ENCODE peak calls at places on chromosomes 7 and 10, in four cellular contexts. One of them, this sample, is unnamed.

GRCh38 chr7:85489498-85489897 is 302.6 kb upstream of the SEMA3D start:
- DNase-seq in neural crest cell: no peak
- DNase-seq in chondrocyte: no peak
- DNase-seq in ovary: no peak
- DNase-seq in this sample: no peak

GRCh38 chr7:138756591-138757222 is 41.1 kb upstream of the TMEM213 start:
- DNase-seq in neural crest cell: no peak
- DNase-seq in chondrocyte: no peak
- DNase-seq in ovary: no peak
- DNase-seq in this sample: no peak

GRCh38 chr7:23471090-23471859 is 984 bp upstream of the IGF2BP3 start:
- DNase-seq in neural crest cell: peak
- DNase-seq in chondrocyte: peak
- DNase-seq in ovary: no peak
- DNase-seq in this sample: peak

GRCh38 chr10:29130190-29130673 is 158.6 kb upstream of the LYZL1 start:
- DNase-seq in neural crest cell: no peak
- DNase-seq in chondrocyte: no peak
- DNase-seq in ovary: no peak
- DNase-seq in this sample: no peak

GRCh38 chr10:132334883-132335188 is 2.8 kb downstream of the LRRC27 start:
- DNase-seq in neural crest cell: no peak
- DNase-seq in chondrocyte: no peak
- DNase-seq in ovary: no peak
- DNase-seq in this sample: no peak

GRCh38 chr7:5596046-5596895 is 172.6 kb upstream of the TNRC18 start:
- DNase-seq in neural crest cell: no peak
- DNase-seq in chondrocyte: no peak
- DNase-seq in ovary: peak
- DNase-seq in this sample: peak

GRCh38 chr7:25659841-25660240 is 431.6 kb upstream of the NPVF start:
- DNase-seq in neural crest cell: no peak
- DNase-seq in chondrocyte: no peak
- DNase-seq in ovary: no peak
- DNase-seq in this sample: no peak

GRCh38 chr10:34743804-34744203 is 71.3 kb downstream of the PARD3 start:
- DNase-seq in neural crest cell: no peak
- DNase-seq in chondrocyte: no peak
- DNase-seq in ovary: no peak
- DNase-seq in this sample: no peak

GRCh38 chr10:99540673-99541531 is 8.2 kb downstream of the NKX2-3 start:
- DNase-seq in neural crest cell: no peak
- DNase-seq in chondrocyte: no peak
- DNase-seq in ovary: no peak
- DNase-seq in this sample: no peak

GRCh38 chr7:4136036-4136435 is 546.1 kb upstream of the FOXK1 start:
- DNase-seq in neural crest cell: no peak
- DNase-seq in chondrocyte: peak
- DNase-seq in ovary: no peak
- DNase-seq in this sample: no peak

GRCh38 chr10:43060291-43060690 is 16.6 kb upstream of the RET start:
- DNase-seq in neural crest cell: no peak
- DNase-seq in chondrocyte: no peak
- DNase-seq in ovary: no peak
- DNase-seq in this sample: no peak

GRCh38 chr7:521221-522070 is 1.8 kb upstream of the PDGFA start:
- DNase-seq in neural crest cell: peak
- DNase-seq in chondrocyte: no peak
- DNase-seq in ovary: peak
- DNase-seq in this sample: peak

GRCh38 chr10:73209705-73210104 is 37.4 kb downstream of the DNAJC9 start:
- DNase-seq in neural crest cell: no peak
- DNase-seq in chondrocyte: no peak
- DNase-seq in ovary: no peak
- DNase-seq in this sample: no peak

GRCh38 chr7:158362912-158363905 is 224.4 kb downstream of the PTPRN2 start:
- DNase-seq in neural crest cell: peak
- DNase-seq in chondrocyte: peak
- DNase-seq in ovary: no peak
- DNase-seq in this sample: no peak

GRCh38 chr7:14000247-14000646 is 10.8 kb upstream of the ETV1 start:
- DNase-seq in neural crest cell: no peak
- DNase-seq in chondrocyte: no peak
- DNase-seq in ovary: no peak
- DNase-seq in this sample: no peak

GRCh38 chr10:72337039-72337629 is 17.6 kb downstream of the DNAJB12 start:
- DNase-seq in neural crest cell: peak
- DNase-seq in chondrocyte: no peak
- DNase-seq in ovary: peak
- DNase-seq in this sample: peak

GRCh38 chr7:1753563-1753867 is 83.4 kb downstream of the ELFN1 start:
- DNase-seq in neural crest cell: no peak
- DNase-seq in chondrocyte: no peak
- DNase-seq in ovary: no peak
- DNase-seq in this sample: no peak

GRCh38 chr10:3452683-3453388 is 280.3 kb upstream of the PITRM1 start:
- DNase-seq in neural crest cell: no peak
- DNase-seq in chondrocyte: no peak
- DNase-seq in ovary: no peak
- DNase-seq in this sample: no peak

GRCh38 chr7:226281-226882 is 34.0 kb downstream of the FAM20C start:
- DNase-seq in neural crest cell: no peak
- DNase-seq in chondrocyte: no peak
- DNase-seq in ovary: no peak
- DNase-seq in this sample: no peak

GRCh38 chr7:78953726-78954363 is 499.6 kb downstream of the MAGI2 start:
- DNase-seq in neural crest cell: no peak
- DNase-seq in chondrocyte: no peak
- DNase-seq in ovary: no peak
- DNase-seq in this sample: no peak

GRCh38 chr7:27188666-27189559 is 3.9 kb upstream of the HOXA11 start:
- DNase-seq in neural crest cell: no peak
- DNase-seq in chondrocyte: no peak
- DNase-seq in ovary: peak
- DNase-seq in this sample: no peak

GRCh38 chr10:70166394-70166793 is 3.9 kb downstream of the SAR1A start:
- DNase-seq in neural crest cell: no peak
- DNase-seq in chondrocyte: no peak
- DNase-seq in ovary: no peak
- DNase-seq in this sample: no peak

GRCh38 chr10:117670116-117670515 is 127.6 kb downstream of the EMX2 start:
- DNase-seq in neural crest cell: no peak
- DNase-seq in chondrocyte: no peak
- DNase-seq in ovary: no peak
- DNase-seq in this sample: no peak

GRCh38 chr10:48535416-48536225 is 69.3 kb downstream of the ARHGAP22 start:
- DNase-seq in neural crest cell: no peak
- DNase-seq in chondrocyte: no peak
- DNase-seq in ovary: no peak
- DNase-seq in this sample: no peak
- TF ChIP-seq CTCF in neural crest cell: no peak
- TF ChIP-seq CTCF in chondrocyte: no peak
- TF ChIP-seq CTCF in ovary: no peak
- TF ChIP-seq CTCF in this sample: peak

GRCh38 chr7:47938574-47939165 is 9.6 kb downstream of the PKD1L1 start:
- DNase-seq in neural crest cell: no peak
- DNase-seq in chondrocyte: no peak
- DNase-seq in ovary: no peak
- DNase-seq in this sample: no peak

GRCh38 chr7:47936323-47936722 is 11.9 kb downstream of the PKD1L1 start:
- DNase-seq in neural crest cell: no peak
- DNase-seq in chondrocyte: no peak
- DNase-seq in ovary: no peak
- DNase-seq in this sample: no peak

GRCh38 chr7:47939425-47940036 is 8.7 kb downstream of the PKD1L1 start:
- DNase-seq in neural crest cell: no peak
- DNase-seq in chondrocyte: no peak
- DNase-seq in ovary: no peak
- DNase-seq in this sample: no peak

GRCh38 chr7:47937065-47937687 is 11.1 kb downstream of the PKD1L1 start:
- DNase-seq in neural crest cell: no peak
- DNase-seq in chondrocyte: no peak
- DNase-seq in ovary: no peak
- DNase-seq in this sample: no peak

GRCh38 chr7:47937711-47938573 is 10.3 kb downstream of the PKD1L1 start:
- DNase-seq in neural crest cell: no peak
- DNase-seq in chondrocyte: no peak
- DNase-seq in ovary: no peak
- DNase-seq in this sample: no peak
- TF ChIP-seq CTCF in neural crest cell: no peak
- TF ChIP-seq CTCF in chondrocyte: no peak
- TF ChIP-seq CTCF in ovary: no peak
- TF ChIP-seq CTCF in this sample: no peak

DNA sequence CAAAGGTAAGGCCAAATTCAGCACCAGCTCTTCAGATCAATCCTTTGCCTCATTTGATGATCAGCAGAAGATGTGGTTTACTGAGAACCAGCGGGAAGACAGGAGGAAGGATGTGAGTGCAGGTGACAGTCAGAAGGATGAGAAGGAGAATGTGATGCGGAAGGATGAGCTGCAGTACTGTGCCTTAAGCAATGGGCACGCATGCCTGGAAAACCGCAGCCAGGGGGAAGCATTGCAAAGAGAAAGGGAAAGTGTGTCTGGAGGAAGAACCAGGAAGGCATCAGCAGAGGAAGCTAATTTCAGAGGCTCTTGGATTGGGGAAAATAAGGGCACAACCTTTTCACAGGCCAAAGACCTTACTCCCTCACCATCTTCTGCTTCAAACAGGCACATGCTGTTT is 25.7 kb downstream of the C10orf71 start:
- DNase-seq in neural crest cell: no peak
- DNase-seq in chondrocyte: no peak
- DNase-seq in ovary: no peak
- DNase-seq in this sample: peak
- TF ChIP-seq CTCF in neural crest cell: no peak
- TF ChIP-seq CTCF in chondrocyte: peak
- TF ChIP-seq CTCF in ovary: no peak
- TF ChIP-seq CTCF in this sample: no peak

DNA sequence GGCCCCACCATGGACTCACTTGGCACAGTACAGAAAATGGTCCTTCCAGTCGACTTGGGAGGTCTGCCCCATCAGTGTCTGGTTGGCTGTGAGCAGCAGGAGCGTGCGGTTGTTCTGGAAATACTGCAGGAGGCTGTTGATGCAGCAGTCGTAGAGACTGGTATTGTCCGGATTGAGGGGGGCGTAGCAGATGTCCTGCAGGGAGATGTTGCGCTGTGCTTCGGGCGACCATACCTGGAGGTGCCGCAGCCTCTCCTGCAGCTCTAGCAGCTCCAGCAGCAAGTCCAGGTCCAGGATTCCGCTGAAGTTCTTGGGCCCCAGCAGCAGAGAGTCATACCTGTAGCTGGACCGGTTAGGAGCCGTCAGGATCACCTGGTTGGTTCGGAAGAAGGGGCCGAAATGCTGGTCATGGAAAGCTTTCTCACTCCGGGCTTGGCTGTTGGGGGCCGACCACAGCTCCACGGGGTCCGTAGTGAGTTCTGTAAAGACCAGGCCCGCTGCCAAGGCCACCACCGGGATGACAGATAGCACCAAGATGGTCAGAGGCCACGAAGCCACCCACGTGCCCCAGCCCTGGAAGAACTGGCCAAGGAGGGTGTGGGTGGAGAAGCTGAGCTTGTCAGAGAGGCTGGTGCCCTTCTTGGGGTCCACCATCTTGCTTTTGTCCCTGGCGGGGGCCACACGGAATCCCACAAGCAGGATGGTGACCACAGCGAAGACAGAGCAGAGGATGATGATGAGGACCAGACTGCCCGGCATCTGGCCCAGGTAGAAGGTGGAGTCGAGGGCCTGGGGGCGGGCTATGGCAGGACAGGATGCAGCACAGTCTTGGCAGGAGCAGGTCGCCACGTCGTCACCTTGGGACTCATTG is 2.1 kb downstream of the NPC1L1 start:
- DNase-seq in neural crest cell: no peak
- DNase-seq in chondrocyte: peak
- DNase-seq in ovary: no peak
- DNase-seq in this sample: no peak
- TF ChIP-seq CTCF in neural crest cell: no peak
- TF ChIP-seq CTCF in chondrocyte: no peak
- TF ChIP-seq CTCF in ovary: no peak
- TF ChIP-seq CTCF in this sample: no peak

GRCh38 chr10:80165173-80165572 is 32.6 kb downstream of the PLAC9 start:
- DNase-seq in neural crest cell: no peak
- DNase-seq in chondrocyte: peak
- DNase-seq in ovary: no peak
- DNase-seq in this sample: no peak
- TF ChIP-seq CTCF in neural crest cell: no peak
- TF ChIP-seq CTCF in chondrocyte: no peak
- TF ChIP-seq CTCF in ovary: no peak
- TF ChIP-seq CTCF in this sample: no peak

DNA sequence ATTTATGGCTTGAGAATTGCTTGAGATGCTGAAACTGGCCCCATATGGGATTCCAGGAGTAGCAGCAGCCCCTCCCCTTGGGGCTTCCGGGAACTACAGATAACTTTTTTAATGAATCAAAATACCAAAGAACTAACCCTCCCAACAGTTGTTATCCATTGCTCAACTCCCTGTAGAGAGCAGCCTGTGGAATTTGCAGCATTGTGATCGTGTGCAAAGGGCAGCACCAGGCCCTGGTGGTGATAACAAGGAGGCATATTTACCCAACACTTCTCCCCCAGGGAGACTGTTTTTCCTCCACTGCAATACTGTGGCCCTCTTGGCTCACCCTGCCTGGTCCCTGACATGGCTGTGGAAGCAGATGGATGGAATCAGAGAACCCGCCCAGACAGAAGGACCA is 196.2 kb downstream of the PLXNA4 start:
- DNase-seq in neural crest cell: no peak
- DNase-seq in chondrocyte: no peak
- DNase-seq in ovary: peak
- DNase-seq in this sample: no peak
- TF ChIP-seq CTCF in neural crest cell: no peak
- TF ChIP-seq CTCF in chondrocyte: peak
- TF ChIP-seq CTCF in ovary: no peak
- TF ChIP-seq CTCF in this sample: no peak

GRCh38 chr7:47104206-47104549 is 477.7 kb downstream of the TNS3 start:
- DNase-seq in neural crest cell: no peak
- DNase-seq in chondrocyte: no peak
- DNase-seq in ovary: no peak
- DNase-seq in this sample: no peak

GRCh38 chr7:47102442-47102841 is 479.5 kb downstream of the TNS3 start:
- DNase-seq in neural crest cell: no peak
- DNase-seq in chondrocyte: no peak
- DNase-seq in ovary: no peak
- DNase-seq in this sample: no peak

GRCh38 chr7:47100148-47100547 is 481.8 kb downstream of the TNS3 start:
- DNase-seq in neural crest cell: no peak
- DNase-seq in chondrocyte: no peak
- DNase-seq in ovary: no peak
- DNase-seq in this sample: no peak

GRCh38 chr7:47103498-47104205 is 478.3 kb downstream of the TNS3 start:
- DNase-seq in neural crest cell: no peak
- DNase-seq in chondrocyte: no peak
- DNase-seq in ovary: no peak
- DNase-seq in this sample: no peak

GRCh38 chr7:47100815-47101435 is 481.0 kb downstream of the TNS3 start:
- DNase-seq in neural crest cell: peak
- DNase-seq in chondrocyte: no peak
- DNase-seq in ovary: no peak
- DNase-seq in this sample: peak
- TF ChIP-seq CTCF in neural crest cell: peak
- TF ChIP-seq CTCF in chondrocyte: peak
- TF ChIP-seq CTCF in ovary: no peak
- TF ChIP-seq CTCF in this sample: peak